ENCODE peak calls at places on chromosome 15, in eight cellular contexts. K is GM06990, Z is esophagus squamous epithelium, V is K562, Q is kidney epithelial cell, T is colonic mucosa, B is right lobe of liver, N is NT2/D1. G is an unnamed sample.

GRCh38 chr15:82275410-82275809 is 12.8 kb downstream of the SAXO2 start:
- DNase-seq in K (no peak), Z (no peak), V (no peak), Q (no peak), T (no peak), B (no peak), N (no peak), G (no peak)

GRCh38 chr15:43957724-43958123 is 130.9 kb downstream of the WDR76 start:
- DNase-seq in K (no peak), Z (no peak), V (no peak), Q (no peak), T (no peak), B (no peak), N (no peak), G (no peak)

GRCh38 chr15:74873756-74874424 is 725 bp upstream of the SCAMP2 start:
- DNase-seq in K (no peak), Z (no peak), V (peak; percentile 48), Q (no peak), T (peak; percentile 47), B (no peak), N (no peak), G (peak; percentile 78)

GRCh38 chr15:69435980-69436379 is 16.6 kb upstream of the RPLP1 start:
- DNase-seq in K (no peak), Z (no peak), V (no peak), Q (no peak), T (no peak), B (no peak), N (no peak), G (no peak)

GRCh38 chr15:82900511-82900910 is 52.0 kb downstream of the HOMER2 start:
- DNase-seq in K (no peak), Z (no peak), V (no peak), Q (no peak), T (no peak), B (no peak), N (no peak), G (no peak)

GRCh38 chr15:71997691-71998090 is 120.3 kb downstream of the MYO9A start:
- DNase-seq in K (no peak), Z (no peak), V (no peak), Q (no peak), T (no peak), B (no peak), N (no peak), G (no peak)

GRCh38 chr15:101308604-101309435 is 13.8 kb upstream of the SNRPA1 start:
- DNase-seq in K (no peak), Z (no peak), V (no peak), Q (no peak), T (no peak), B (peak; percentile 37), N (no peak), G (no peak)

GRCh38 chr15:81270781-81271491 is 53.0 kb downstream of the STARD5 start:
- DNase-seq in K (no peak), Z (no peak), V (no peak), Q (no peak), T (no peak), B (no peak), N (no peak), G (no peak)

GRCh38 chr15:90774731-90775521 is 57.8 kb downstream of the BLM start:
- DNase-seq in K (no peak), Z (no peak), V (no peak), Q (peak; percentile 74), T (no peak), B (no peak), N (no peak), G (no peak)

GRCh38 chr15:47374222-47374621 is 343.1 kb upstream of the SEMA6D start:
- DNase-seq in K (no peak), Z (no peak), V (no peak), Q (no peak), T (no peak), B (no peak), N (no peak), G (no peak)

GRCh38 chr15:77067691-77068367 is 3.1 kb downstream of the TSPAN3 start:
- DNase-seq in K (peak; percentile 20), Z (no peak), V (no peak), Q (no peak), T (peak; percentile 46), B (no peak), N (no peak), G (no peak)

GRCh38 chr15:60819860-60820259 is 340.9 kb upstream of the ICE2 start:
- DNase-seq in K (no peak), Z (no peak), V (no peak), Q (no peak), T (no peak), B (no peak), N (no peak), G (no peak)

GRCh38 chr15:38524156-38524555 is 40.5 kb downstream of the RASGRP1 start:
- DNase-seq in K (no peak), Z (no peak), V (no peak), Q (no peak), T (no peak), B (no peak), N (no peak), G (no peak)
- H3K4me3 ChIP-seq in K (no peak overlapping the region), Z (no peak overlapping the region), V (no peak overlapping the region), Q (no peak overlapping the region), T (no peak overlapping the region), B (no peak overlapping the region), N (no peak overlapping the region), G (no peak overlapping the region)

GRCh38 chr15:64743691-64744090 is 31.7 kb downstream of the RBPMS2 start:
- DNase-seq in K (no peak), Z (no peak), V (no peak), Q (no peak), T (no peak), B (no peak), N (no peak), G (no peak)
- H3K4me3 ChIP-seq in K (no peak overlapping the region), Z (no peak overlapping the region), V (no peak overlapping the region), Q (no peak overlapping the region), T (no peak overlapping the region), B (no peak overlapping the region), N (no peak overlapping the region), G (no peak overlapping the region)

GRCh38 chr15:50181206-50181982 is 602 bp upstream of the SLC27A2 start:
- DNase-seq in K (no peak), Z (no peak), V (no peak), Q (no peak), T (no peak), B (peak; percentile 71), N (no peak), G (no peak)
- H3K4me3 ChIP-seq in K (no peak overlapping the region), Z (peak overlapping the region; percentile 74), V (peak overlapping the region; percentile 65), Q (peak overlapping the region; percentile 51), T (peak overlapping the region; percentile 82), B (peak overlapping the region; percentile 70), N (peak overlapping the region; percentile 54), G (peak overlapping the region; percentile 73)

GRCh38 chr15:59247364-59247763 is 40.7 kb downstream of the LDHAL6B start:
- DNase-seq in K (peak; percentile 36), Z (no peak), V (peak; percentile 22), Q (peak; percentile 41), T (peak; percentile 72), B (peak; percentile 63), N (peak; percentile 63), G (no peak)

GRCh38 chr15:59245583-59245982 is 38.9 kb downstream of the LDHAL6B start:
- DNase-seq in K (no peak), Z (no peak), V (no peak), Q (no peak), T (no peak), B (no peak), N (no peak), G (no peak)

GRCh38 chr15:59242649-59243048 is 36.0 kb downstream of the LDHAL6B start:
- DNase-seq in K (no peak), Z (no peak), V (no peak), Q (peak; percentile 37), T (no peak), B (no peak), N (no peak), G (no peak)

GRCh38 chr15:59243622-59244021 is 37.0 kb downstream of the LDHAL6B start:
- DNase-seq in K (no peak), Z (no peak), V (no peak), Q (no peak), T (no peak), B (no peak), N (no peak), G (no peak)

DNA sequence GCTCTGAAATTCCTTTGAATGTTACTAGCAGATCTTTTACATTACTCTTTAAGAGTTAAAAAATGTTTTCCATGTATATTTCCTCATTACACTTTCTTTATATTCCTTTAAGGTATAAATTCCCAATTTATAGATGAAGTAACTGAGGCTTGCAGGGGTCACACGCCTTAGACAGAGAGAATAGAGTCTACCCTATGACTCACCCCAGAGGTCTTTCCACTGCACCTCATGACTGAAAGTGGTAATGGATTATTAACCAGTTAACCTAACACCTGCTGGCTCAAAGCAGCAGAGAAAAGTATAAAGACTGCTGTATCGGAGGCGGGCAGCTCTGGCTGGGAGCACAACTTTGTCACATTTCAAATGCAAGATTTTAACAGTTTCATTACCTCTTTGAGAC is 37.7 kb downstream of the LDHAL6B start:
- DNase-seq in K (peak; percentile 23), Z (no peak), V (no peak), Q (peak; percentile 72), T (no peak), B (no peak), N (no peak), G (no peak)
- H3K4me3 ChIP-seq in K (no peak overlapping the region), Z (no peak overlapping the region), V (no peak overlapping the region), Q (no peak overlapping the region), T (no peak overlapping the region), B (no peak overlapping the region), N (no peak overlapping the region), G (no peak overlapping the region)

GRCh38 chr15:39115379-39116057 is 465.4 kb upstream of the THBS1 start:
- DNase-seq in K (no peak), Z (no peak), V (no peak), Q (no peak), T (no peak), B (no peak), N (no peak), G (no peak)

GRCh38 chr15:39113741-39114140 is 467.1 kb upstream of the THBS1 start:
- DNase-seq in K (no peak), Z (no peak), V (no peak), Q (no peak), T (no peak), B (no peak), N (no peak), G (no peak)

GRCh38 chr15:39110746-39111145 is 470.1 kb upstream of the THBS1 start:
- DNase-seq in K (no peak), Z (no peak), V (no peak), Q (no peak), T (no peak), B (no peak), N (no peak), G (no peak)

GRCh38 chr15:39118510-39118909 is 462.4 kb upstream of the THBS1 start:
- DNase-seq in K (no peak), Z (no peak), V (no peak), Q (no peak), T (no peak), B (no peak), N (no peak), G (no peak)

DNA sequence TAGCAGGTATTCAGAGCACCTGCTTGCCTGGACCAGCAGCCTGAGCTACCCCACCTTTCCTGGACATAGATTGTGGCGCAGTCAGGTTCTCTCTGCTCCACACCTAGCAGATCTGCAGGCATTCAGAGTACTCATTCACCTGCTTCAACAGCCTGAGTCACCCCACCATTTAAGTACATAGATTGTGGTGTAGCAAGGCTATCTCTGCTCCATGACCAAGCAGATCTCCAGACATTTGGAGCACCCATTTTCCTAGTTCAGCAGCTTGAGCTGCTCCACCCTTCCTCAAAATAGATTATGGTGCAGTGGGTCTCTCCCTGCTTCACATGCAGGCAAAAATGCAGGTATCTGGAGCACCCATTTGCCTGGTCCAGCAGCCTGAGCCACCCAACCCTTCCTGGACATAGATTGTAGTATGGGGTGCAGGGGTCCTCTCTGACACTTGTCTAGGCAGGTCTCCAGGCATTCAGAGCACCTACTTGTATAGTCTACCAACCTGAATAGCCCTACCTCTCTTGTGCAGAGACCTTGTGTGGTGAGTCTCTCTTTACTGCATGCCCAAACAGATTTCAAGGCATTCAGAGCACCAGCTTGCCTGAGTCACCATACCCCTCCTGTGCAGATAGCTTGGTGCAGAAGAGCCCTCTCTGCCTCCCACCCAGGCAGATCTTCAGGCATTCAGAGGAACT is 466.0 kb upstream of the THBS1 start:
- DNase-seq in K (no peak), Z (no peak), V (no peak), Q (no peak), T (no peak), B (no peak), N (no peak), G (no peak)
- H3K4me3 ChIP-seq in K (no peak overlapping the region), Z (no peak overlapping the region), V (no peak overlapping the region), Q (no peak overlapping the region), T (no peak overlapping the region), B (no peak overlapping the region), N (no peak overlapping the region), G (no peak overlapping the region)

G was measured in coronary artery.